ENCODE peak calls at places on chromosomes 1 and 21, in eight cellular contexts. Z is ACHN, G is NCI-H69, A is Caki2, F is OCI-LY7, I is amniotic epithelial cell, Q is memory B cell, H is lower lobe of right lung. V is an unnamed sample.

GRCh38 chr1:160797861-160798273 is 1.9 kb downstream of the LY9 start:
- DNase-seq in I (no peak), H (no peak), F (peak), A (no peak), Z (no peak), Q (no peak), G (no peak), V (no peak)

GRCh38 chr1:15765495-15766194 is 7.0 kb downstream of the FBLIM1 start:
- DNase-seq in G (no peak), Z (peak), I (peak), Q (no peak), F (no peak), A (peak), H (no peak), V (no peak)

GRCh38 chr1:52473039-52473438 is 68.6 kb downstream of the PRPF38A start:
- DNase-seq in F (no peak), Q (no peak), A (no peak), I (no peak), Z (no peak), H (no peak), G (no peak), V (no peak)

GRCh38 chr1:232369451-232369850 is 260.5 kb downstream of the SIPA1L2 start:
- DNase-seq in G (no peak), Q (no peak), F (no peak), I (no peak), A (no peak), H (no peak), Z (no peak), V (no peak)

GRCh38 chr1:53470155-53470554 is 11.0 kb downstream of the DMRTB1 start:
- DNase-seq in A (no peak), Z (no peak), G (peak), I (peak), H (peak), Q (no peak), F (no peak), V (peak)

GRCh38 chr1:206495493-206496046 is 11.8 kb upstream of the RASSF5 start:
- DNase-seq in F (peak), I (peak), Z (no peak), H (no peak), A (no peak), G (no peak), Q (no peak), V (no peak)

GRCh38 chr1:76086597-76086996 is 12.1 kb downstream of the ST6GALNAC3 start:
- DNase-seq in A (no peak), Q (no peak), H (no peak), G (no peak), I (no peak), F (no peak), Z (no peak), V (no peak)

GRCh38 chr1:9328201-9328600 is 35.5 kb downstream of the SPSB1 start:
- DNase-seq in A (no peak), H (no peak), G (no peak), Q (no peak), I (no peak), F (no peak), Z (no peak), V (no peak)

GRCh38 chr1:21261551-21262281 is 28.5 kb downstream of the ECE1 start:
- DNase-seq in G (no peak), Q (no peak), I (peak), Z (peak), H (peak), F (no peak), A (peak), V (peak)

GRCh38 chr1:184507604-184508289 is 120.9 kb downstream of the C1orf21 start:
- DNase-seq in Q (no peak), F (no peak), I (no peak), H (no peak), Z (no peak), A (no peak), G (no peak), V (no peak)

GRCh38 chr1:176843352-176844297 is 320.9 kb downstream of the ASTN1 start:
- DNase-seq in Z (peak), A (peak), I (no peak), H (no peak), Q (no peak), G (no peak), F (peak), V (no peak)

GRCh38 chr1:105492941-105493340 is 1563.5 kb upstream of the PRMT6 start:
- DNase-seq in A (no peak), Z (no peak), F (no peak), Q (no peak), G (no peak), I (no peak), H (no peak), V (no peak)

GRCh38 chr1:59494145-59494824 is 197.4 kb downstream of the FGGY start:
- DNase-seq in H (no peak), G (no peak), A (no peak), Z (no peak), F (no peak), I (peak), Q (no peak), V (no peak)

GRCh38 chr1:33723251-33723650 is 140.6 kb upstream of the HMGB4 start:
- DNase-seq in A (no peak), H (no peak), G (no peak), Z (no peak), I (no peak), Q (no peak), F (no peak), V (no peak)

GRCh38 chr1:156910309-156910782 is 10.1 kb upstream of the LRRC71 start:
- DNase-seq in A (no peak), G (peak), F (peak), Z (peak), I (no peak), H (peak), Q (peak), V (peak)

GRCh38 chr1:245258271-245258920 is 103.6 kb downstream of the KIF26B start:
- DNase-seq in Z (peak), H (no peak), F (no peak), I (peak), G (peak), A (peak), Q (no peak), V (peak)

GRCh38 chr21:37365657-37366487 is 701 bp upstream of the DYRK1A start:
- DNase-seq in A (peak), Z (peak), I (peak), Q (peak), H (peak), G (no peak), F (peak), V (peak)

GRCh38 chr1:94727846-94728715 is 92.1 kb upstream of the SLC44A3 start:
- DNase-seq in A (peak), H (no peak), G (peak), F (no peak), Q (no peak), Z (peak), I (peak), V (no peak)

GRCh38 chr1:27488523-27489138 is 1.3 kb downstream of the WASF2 start:
- DNase-seq in H (no peak), I (peak), A (peak), G (peak), F (peak), Z (peak), Q (no peak), V (no peak)

GRCh38 chr1:31559715-31560114 is 16.6 kb upstream of the TINAGL1 start:
- DNase-seq in I (no peak), Q (no peak), Z (no peak), G (no peak), F (no peak), H (no peak), A (no peak), V (no peak)

GRCh38 chr1:212157252-212157651 is 121.7 kb downstream of the DTL start:
- DNase-seq in I (no peak), F (no peak), Q (no peak), A (no peak), Z (no peak), H (no peak), G (no peak), V (no peak)

GRCh38 chr1:187685338-187685737 is 856.6 kb downstream of the PLA2G4A start:
- DNase-seq in G (no peak), H (no peak), F (no peak), A (no peak), Q (no peak), Z (peak), I (peak), V (no peak)

GRCh38 chr1:62295921-62296451 is 23.2 kb downstream of the KANK4 start:
- DNase-seq in H (no peak), I (peak), G (peak), F (no peak), Q (no peak), Z (no peak), A (no peak), V (no peak)

GRCh38 chr21:45270306-45270821 is 17.3 kb downstream of the POFUT2 start:
- DNase-seq in Z (no peak), I (no peak), H (no peak), F (no peak), G (peak), Q (no peak), A (no peak), V (peak)

GRCh38 chr1:160548183-160548582 is 25.1 kb upstream of the SLAMF6 start:
- DNase-seq in I (no peak), Z (no peak), G (no peak), H (no peak), A (no peak), Q (no peak), F (no peak), V (no peak)

GRCh38 chr1:68347415-68347814 is 102.3 kb downstream of the RPE65 start:
- DNase-seq in A (no peak), F (peak), I (no peak), Q (no peak), G (no peak), Z (no peak), H (peak), V (no peak)

GRCh38 chr1:19811206-19811851 is 3.8 kb downstream of the RNF186 start:
- DNase-seq in Q (no peak), A (no peak), Z (peak), I (peak), H (peak), F (peak), G (no peak), V (no peak)

GRCh38 chr1:48776400-48777218 is at the start of gene BEND5:
- DNase-seq in Z (peak), G (peak), A (no peak), I (no peak), H (peak), Q (peak), F (no peak), V (peak)

GRCh38 chr1:15786581-15786980 is 20.9 kb downstream of the UQCRHL start:
- DNase-seq in I (no peak), Q (no peak), Z (no peak), H (no peak), F (no peak), G (no peak), A (no peak), V (peak)

GRCh38 chr21:45994086-45994661 is 12.6 kb downstream of the COL6A1 start:
- DNase-seq in Q (no peak), G (no peak), A (no peak), F (no peak), I (no peak), Z (no peak), H (peak), V (peak)

GRCh38 chr1:33563702-33564101 is 91.3 kb downstream of the ZSCAN20 start:
- DNase-seq in I (no peak), Q (no peak), Z (no peak), H (no peak), F (no peak), G (no peak), A (no peak), V (no peak)

GRCh38 chr1:30847358-30847972 is 61.1 kb downstream of the SDC3 start:
- DNase-seq in A (no peak), H (peak), I (peak), F (no peak), G (peak), Z (no peak), Q (no peak), V (peak)

GRCh38 chr1:7642418-7642704 is 128.7 kb upstream of the VAMP3 start:
- DNase-seq in H (no peak), Z (no peak), Q (no peak), I (no peak), F (no peak), G (no peak), A (no peak), V (peak)

GRCh38 chr1:20037877-20038276 is 32.1 kb upstream of the PLA2G5 start:
- DNase-seq in Z (no peak), F (no peak), Q (no peak), I (no peak), G (no peak), A (no peak), H (no peak), V (no peak)

GRCh38 chr1:226223157-226223785 is at the start of gene MIXL1:
- DNase-seq in F (peak), G (peak), Q (peak), A (no peak), I (no peak), H (no peak), Z (no peak), V (peak)

GRCh38 chr1:205438213-205439158 is 16.6 kb upstream of the LEMD1 start:
- DNase-seq in I (peak), A (peak), Z (peak), F (peak), H (peak), Q (no peak), G (peak), V (peak)

GRCh38 chr1:228650141-228650540 is 85.1 kb upstream of the RHOU start:
- DNase-seq in G (no peak), Q (no peak), I (no peak), A (no peak), F (no peak), H (peak), Z (no peak), V (peak)

GRCh38 chr1:48114596-48115384 is 107.7 kb upstream of the SLC5A9 start:
- DNase-seq in A (no peak), F (no peak), H (no peak), I (peak), Z (no peak), Q (no peak), G (no peak), V (no peak)

GRCh38 chr1:58883888-58884482 is 100.1 kb upstream of the JUN start:
- DNase-seq in Q (no peak), Z (no peak), H (no peak), A (no peak), G (no peak), I (peak), F (no peak), V (no peak)

V was measured in kidney.